ENCODE peak calls at places on chromosomes 12 and 14, in eight cellular contexts. One of them, this sample, is unnamed.

GRCh38 chr12:66692986-66693385 is 14.1 kb upstream of the GRIP1 start:
- DNase-seq in SJSA1: no peak
- DNase-seq in IMR-90: no peak
- DNase-seq in psoas muscle: no peak
- DNase-seq in aorta: no peak
- DNase-seq in HepG2: no peak
- DNase-seq in tibial nerve: no peak
- DNase-seq in mesendoderm: no peak
- DNase-seq in this sample: no peak

GRCh38 chr12:110109837-110110535 is 14.2 kb upstream of the IFT81 start:
- DNase-seq in tibial nerve: no peak
- DNase-seq in psoas muscle: no peak
- DNase-seq in mesendoderm: no peak
- DNase-seq in HepG2: no peak
- DNase-seq in SJSA1: no peak
- DNase-seq in IMR-90: no peak
- DNase-seq in aorta: no peak
- DNase-seq in this sample: no peak

GRCh38 chr12:2023365-2023764 is 19.1 kb upstream of the DCP1B start:
- DNase-seq in SJSA1: no peak
- DNase-seq in aorta: no peak
- DNase-seq in tibial nerve: no peak
- DNase-seq in mesendoderm: peak; percentile 33
- DNase-seq in psoas muscle: no peak
- DNase-seq in HepG2: no peak
- DNase-seq in IMR-90: no peak
- DNase-seq in this sample: no peak

GRCh38 chr12:17352164-17352563 is 737.8 kb downstream of the RERGL start:
- DNase-seq in SJSA1: no peak
- DNase-seq in mesendoderm: peak; percentile 36
- DNase-seq in IMR-90: no peak
- DNase-seq in tibial nerve: no peak
- DNase-seq in psoas muscle: no peak
- DNase-seq in HepG2: no peak
- DNase-seq in aorta: no peak
- DNase-seq in this sample: no peak

GRCh38 chr14:26401170-26401968 is 196.5 kb downstream of the NOVA1 start:
- DNase-seq in SJSA1: no peak
- DNase-seq in tibial nerve: no peak
- DNase-seq in psoas muscle: no peak
- DNase-seq in HepG2: no peak
- DNase-seq in IMR-90: no peak
- DNase-seq in mesendoderm: peak; percentile 28
- DNase-seq in aorta: no peak
- DNase-seq in this sample: no peak

GRCh38 chr14:100698719-100699448 is 27.8 kb upstream of the DLK1 start:
- DNase-seq in tibial nerve: no peak
- DNase-seq in mesendoderm: no peak
- DNase-seq in psoas muscle: no peak
- DNase-seq in aorta: no peak
- DNase-seq in SJSA1: no peak
- DNase-seq in IMR-90: no peak
- DNase-seq in HepG2: no peak
- DNase-seq in this sample: no peak

GRCh38 chr12:85573635-85574214 is 262.5 kb downstream of the RASSF9 start:
- DNase-seq in mesendoderm: no peak
- DNase-seq in tibial nerve: no peak
- DNase-seq in IMR-90: no peak
- DNase-seq in SJSA1: no peak
- DNase-seq in HepG2: no peak
- DNase-seq in aorta: no peak
- DNase-seq in psoas muscle: no peak
- DNase-seq in this sample: no peak

GRCh38 chr12:49985981-49986380 is 13.2 kb downstream of the AQP6 start:
- DNase-seq in HepG2: no peak
- DNase-seq in tibial nerve: no peak
- DNase-seq in mesendoderm: no peak
- DNase-seq in aorta: no peak
- DNase-seq in SJSA1: no peak
- DNase-seq in psoas muscle: no peak
- DNase-seq in IMR-90: peak; percentile 35
- DNase-seq in this sample: no peak

GRCh38 chr12:47722926-47723631 is 2.2 kb downstream of the ENDOU start:
- DNase-seq in HepG2: no peak
- DNase-seq in mesendoderm: no peak
- DNase-seq in SJSA1: no peak
- DNase-seq in IMR-90: no peak
- DNase-seq in aorta: no peak
- DNase-seq in psoas muscle: no peak
- DNase-seq in tibial nerve: no peak
- DNase-seq in this sample: no peak

GRCh38 chr12:3076730-3077571 is at the start of gene TSPAN9:
- DNase-seq in HepG2: peak; percentile 37
- DNase-seq in psoas muscle: peak; percentile 83
- DNase-seq in SJSA1: peak; percentile 76
- DNase-seq in IMR-90: peak; percentile 48
- DNase-seq in aorta: peak; percentile 93
- DNase-seq in tibial nerve: peak; percentile 66
- DNase-seq in mesendoderm: peak; percentile 45
- DNase-seq in this sample: peak; percentile 76

GRCh38 chr12:6768385-6769002 is 2.3 kb downstream of the PTMS start:
- DNase-seq in IMR-90: peak; percentile 33
- DNase-seq in aorta: no peak
- DNase-seq in mesendoderm: no peak
- DNase-seq in psoas muscle: no peak
- DNase-seq in tibial nerve: no peak
- DNase-seq in HepG2: no peak
- DNase-seq in SJSA1: no peak
- DNase-seq in this sample: no peak

GRCh38 chr14:102675396-102675795 is 82.9 kb downstream of the RCOR1 start:
- DNase-seq in mesendoderm: no peak
- DNase-seq in IMR-90: no peak
- DNase-seq in HepG2: no peak
- DNase-seq in aorta: no peak
- DNase-seq in psoas muscle: no peak
- DNase-seq in tibial nerve: no peak
- DNase-seq in SJSA1: no peak
- DNase-seq in this sample: no peak

GRCh38 chr12:33313476-33313875 is 126.1 kb downstream of the SYT10 start:
- DNase-seq in mesendoderm: no peak
- DNase-seq in psoas muscle: no peak
- DNase-seq in IMR-90: no peak
- DNase-seq in aorta: no peak
- DNase-seq in HepG2: no peak
- DNase-seq in tibial nerve: no peak
- DNase-seq in SJSA1: no peak
- DNase-seq in this sample: no peak

GRCh38 chr12:49872781-49873181 is 29.9 kb upstream of the BCDIN3D start:
- DNase-seq in mesendoderm: no peak
- DNase-seq in HepG2: no peak
- DNase-seq in SJSA1: no peak
- DNase-seq in IMR-90: peak; percentile 54
- DNase-seq in tibial nerve: no peak
- DNase-seq in aorta: peak; percentile 60
- DNase-seq in psoas muscle: no peak
- DNase-seq in this sample: no peak

GRCh38 chr14:72643317-72643801 is 250.5 kb downstream of the DPF3 start:
- DNase-seq in aorta: no peak
- DNase-seq in IMR-90: peak; percentile 99
- DNase-seq in tibial nerve: no peak
- DNase-seq in psoas muscle: peak; percentile 69
- DNase-seq in mesendoderm: peak; percentile 72
- DNase-seq in SJSA1: peak; percentile 92
- DNase-seq in HepG2: no peak
- DNase-seq in this sample: no peak

GRCh38 chr12:79614730-79615129 is 76.0 kb downstream of the PAWR start:
- DNase-seq in SJSA1: no peak
- DNase-seq in mesendoderm: no peak
- DNase-seq in aorta: no peak
- DNase-seq in HepG2: no peak
- DNase-seq in tibial nerve: no peak
- DNase-seq in IMR-90: peak; percentile 42
- DNase-seq in psoas muscle: no peak
- DNase-seq in this sample: no peak

DNA sequence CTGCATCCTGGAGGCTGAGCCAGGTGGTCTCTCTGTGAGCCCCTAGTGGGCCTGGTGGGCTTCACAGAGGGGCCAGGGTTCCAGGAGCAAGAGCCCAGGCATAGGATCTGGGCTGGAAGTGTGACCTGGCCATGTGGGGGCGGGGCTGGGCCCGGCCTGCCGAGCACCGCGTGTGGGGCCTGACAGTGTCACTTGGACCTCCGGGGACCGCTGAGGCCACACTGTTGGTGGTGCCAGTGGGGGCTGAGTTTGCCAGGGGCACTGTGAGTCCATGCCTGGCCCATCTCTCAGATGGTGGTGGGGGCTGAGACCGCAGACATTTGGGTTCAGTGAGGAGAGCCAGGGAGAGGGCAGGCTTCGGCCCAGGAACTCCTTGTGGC is 5.2 kb downstream of the FBRSL1 start:
- DNase-seq in IMR-90: no peak
- DNase-seq in tibial nerve: no peak
- DNase-seq in mesendoderm: no peak
- DNase-seq in psoas muscle: no peak
- DNase-seq in aorta: no peak
- DNase-seq in HepG2: no peak
- DNase-seq in SJSA1: no peak
- DNase-seq in this sample: no peak
- H3K4me1 ChIP-seq in IMR-90: peaks cover 13% of the 10 kb centered on the region
- H3K4me1 ChIP-seq in tibial nerve: peaks cover 64% of the 10 kb centered on the region
- H3K4me1 ChIP-seq in mesendoderm: peaks cover 2% of the 10 kb centered on the region
- H3K4me1 ChIP-seq in psoas muscle: peaks cover 83% of the 10 kb centered on the region
- H3K4me1 ChIP-seq in aorta: peaks cover 2% of the 10 kb centered on the region
- H3K4me1 ChIP-seq in HepG2: peaks cover 50% of the 10 kb centered on the region
- H3K4me1 ChIP-seq in SJSA1: peaks cover 12% of the 10 kb centered on the region
- H3K4me1 ChIP-seq in this sample: peaks cover 64% of the 10 kb centered on the region

GRCh38 chr14:51547260-51547659 is 104.5 kb upstream of the FRMD6 start:
- DNase-seq in aorta: no peak
- DNase-seq in psoas muscle: no peak
- DNase-seq in HepG2: no peak
- DNase-seq in tibial nerve: no peak
- DNase-seq in IMR-90: peak; percentile 100
- DNase-seq in SJSA1: peak; percentile 83
- DNase-seq in mesendoderm: peak; percentile 44
- DNase-seq in this sample: peak; percentile 22
- H3K4me1 ChIP-seq in aorta: peaks cover 2% of the 10 kb centered on the region
- H3K4me1 ChIP-seq in psoas muscle: peaks cover 15% of the 10 kb centered on the region
- H3K4me1 ChIP-seq in HepG2: no peaks in the 10 kb centered on the region
- H3K4me1 ChIP-seq in tibial nerve: peaks cover 4% of the 10 kb centered on the region
- H3K4me1 ChIP-seq in IMR-90: peaks cover 17% of the 10 kb centered on the region
- H3K4me1 ChIP-seq in SJSA1: peaks cover 50% of the 10 kb centered on the region
- H3K4me1 ChIP-seq in mesendoderm: no peaks in the 10 kb centered on the region
- H3K4me1 ChIP-seq in this sample: peaks cover 3% of the 10 kb centered on the region

GRCh38 chr12:68067762-68068376 is 78.6 kb downstream of the IFNG-AS1 start:
- DNase-seq in tibial nerve: no peak
- DNase-seq in aorta: no peak
- DNase-seq in IMR-90: no peak
- DNase-seq in HepG2: peak; percentile 11
- DNase-seq in mesendoderm: peak; percentile 57
- DNase-seq in SJSA1: no peak
- DNase-seq in psoas muscle: no peak
- DNase-seq in this sample: no peak

GRCh38 chr12:68063900-68064590 is 74.8 kb downstream of the IFNG-AS1 start:
- DNase-seq in SJSA1: no peak
- DNase-seq in psoas muscle: no peak
- DNase-seq in aorta: no peak
- DNase-seq in mesendoderm: no peak
- DNase-seq in IMR-90: no peak
- DNase-seq in tibial nerve: no peak
- DNase-seq in HepG2: no peak
- DNase-seq in this sample: no peak

GRCh38 chr12:68065163-68065562 is 75.9 kb downstream of the IFNG-AS1 start:
- DNase-seq in psoas muscle: no peak
- DNase-seq in aorta: no peak
- DNase-seq in mesendoderm: no peak
- DNase-seq in SJSA1: no peak
- DNase-seq in HepG2: no peak
- DNase-seq in IMR-90: no peak
- DNase-seq in tibial nerve: no peak
- DNase-seq in this sample: no peak

GRCh38 chr12:68069276-68069675 is 80.0 kb downstream of the IFNG-AS1 start:
- DNase-seq in psoas muscle: no peak
- DNase-seq in mesendoderm: no peak
- DNase-seq in tibial nerve: no peak
- DNase-seq in HepG2: no peak
- DNase-seq in SJSA1: no peak
- DNase-seq in IMR-90: peak; percentile 2
- DNase-seq in aorta: no peak
- DNase-seq in this sample: no peak

GRCh38 chr12:68065687-68066086 is 76.4 kb downstream of the IFNG-AS1 start:
- DNase-seq in psoas muscle: no peak
- DNase-seq in mesendoderm: no peak
- DNase-seq in SJSA1: no peak
- DNase-seq in HepG2: no peak
- DNase-seq in tibial nerve: no peak
- DNase-seq in IMR-90: no peak
- DNase-seq in aorta: no peak
- DNase-seq in this sample: no peak
- H3K4me1 ChIP-seq in psoas muscle: no peaks in the 10 kb centered on the region
- H3K4me1 ChIP-seq in mesendoderm: no peaks in the 10 kb centered on the region
- H3K4me1 ChIP-seq in SJSA1: no peaks in the 10 kb centered on the region
- H3K4me1 ChIP-seq in HepG2: no peaks in the 10 kb centered on the region
- H3K4me1 ChIP-seq in tibial nerve: no peaks in the 10 kb centered on the region
- H3K4me1 ChIP-seq in IMR-90: no peaks in the 10 kb centered on the region
- H3K4me1 ChIP-seq in aorta: no peaks in the 10 kb centered on the region
- H3K4me1 ChIP-seq in this sample: no peaks in the 10 kb centered on the region

GRCh38 chr14:91357731-91358319 is 59.8 kb downstream of the CCDC88C start:
- DNase-seq in mesendoderm: no peak
- DNase-seq in IMR-90: no peak
- DNase-seq in SJSA1: no peak
- DNase-seq in tibial nerve: no peak
- DNase-seq in HepG2: no peak
- DNase-seq in aorta: no peak
- DNase-seq in psoas muscle: no peak
- DNase-seq in this sample: no peak
- H3K4me1 ChIP-seq in mesendoderm: no peaks in the 10 kb centered on the region
- H3K4me1 ChIP-seq in IMR-90: no peaks in the 10 kb centered on the region
- H3K4me1 ChIP-seq in SJSA1: no peaks in the 10 kb centered on the region
- H3K4me1 ChIP-seq in tibial nerve: peaks cover under 1% of the 10 kb centered on the region
- H3K4me1 ChIP-seq in HepG2: peaks cover 25% of the 10 kb centered on the region
- H3K4me1 ChIP-seq in aorta: no peaks in the 10 kb centered on the region
- H3K4me1 ChIP-seq in psoas muscle: no peaks in the 10 kb centered on the region
- H3K4me1 ChIP-seq in this sample: peaks cover 27% of the 10 kb centered on the region

GRCh38 chr12:106358410-106359241 is 1.1 kb downstream of the POLR3B start:
- DNase-seq in tibial nerve: no peak
- DNase-seq in HepG2: peak; percentile 78
- DNase-seq in SJSA1: no peak
- DNase-seq in mesendoderm: peak; percentile 73
- DNase-seq in IMR-90: peak; percentile 82
- DNase-seq in psoas muscle: peak; percentile 75
- DNase-seq in aorta: no peak
- DNase-seq in this sample: peak; percentile 17
- H3K4me1 ChIP-seq in tibial nerve: no peaks in the 10 kb centered on the region
- H3K4me1 ChIP-seq in HepG2: peaks cover 40% of the 10 kb centered on the region
- H3K4me1 ChIP-seq in SJSA1: no peaks in the 10 kb centered on the region
- H3K4me1 ChIP-seq in mesendoderm: peaks cover 1% of the 10 kb centered on the region
- H3K4me1 ChIP-seq in IMR-90: peaks cover 3% of the 10 kb centered on the region
- H3K4me1 ChIP-seq in psoas muscle: peaks cover 14% of the 10 kb centered on the region
- H3K4me1 ChIP-seq in aorta: peaks cover 3% of the 10 kb centered on the region
- H3K4me1 ChIP-seq in this sample: peaks cover 9% of the 10 kb centered on the region

This sample was measured in transverse colon.